ENCODE peak calls at places on chromosome 1, in eight cellular contexts. C is choroid plexus epithelial cell, E is fibroblast of pulmonary artery, T is NCI-H1694 treated with DMSO at 0.1 percent for 48 hours, K is NCI-H460, S is H4, X is adipocyte, Z is nephron progenitor cell. J is an unnamed sample.

GRCh38 chr1:94873520-94874351 is 53.2 kb downstream of the CNN3 start:
- DNase-seq in C (peak), E (peak), T (peak), Z (no peak), X (peak), K (no peak), S (no peak), J (no peak)

GRCh38 chr1:27672750-27673112 is 739 bp upstream of the IFI6 start:
- DNase-seq in C (peak), E (peak), S (no peak), X (peak), Z (no peak), K (no peak), T (no peak), J (no peak)

GRCh38 chr1:57307382-57307781 is 116.5 kb downstream of the DAB1 start:
- DNase-seq in Z (no peak), S (peak), X (no peak), T (no peak), K (no peak), C (no peak), E (no peak), J (no peak)

GRCh38 chr1:84069236-84069845 is 70.4 kb upstream of the TTLL7 start:
- DNase-seq in K (no peak), C (no peak), X (no peak), T (no peak), Z (no peak), S (no peak), E (no peak), J (peak)

GRCh38 chr1:215749423-215749822 is 182.3 kb downstream of the KCTD3 start:
- DNase-seq in C (peak), T (no peak), Z (no peak), K (no peak), X (peak), E (peak), S (no peak), J (no peak)

GRCh38 chr1:20711285-20712209 is 6.3 kb downstream of the KIF17 start:
- DNase-seq in S (no peak), E (no peak), K (no peak), C (no peak), T (no peak), X (no peak), Z (peak), J (peak)

GRCh38 chr1:162861101-162861500 is at the start of gene CCDC190:
- DNase-seq in X (no peak), T (no peak), E (peak), C (peak), K (no peak), S (no peak), Z (no peak), J (no peak)

GRCh38 chr1:196723325-196724185 is 51.1 kb upstream of the CFHR3 start:
- DNase-seq in K (peak), X (peak), E (no peak), Z (peak), T (peak), S (peak), C (peak), J (peak)

GRCh38 chr1:25082216-25082899 is 149.9 kb downstream of the SYF2 start:
- DNase-seq in Z (no peak), S (no peak), E (no peak), C (no peak), T (no peak), X (no peak), K (no peak), J (no peak)

GRCh38 chr1:160085686-160086089 is 4.3 kb downstream of the KCNJ9 start:
- DNase-seq in E (peak), C (peak), K (peak), T (peak), X (peak), S (peak), Z (peak), J (peak)

GRCh38 chr1:85321237-85321964 is 45.0 kb upstream of the BCL10 start:
- DNase-seq in Z (no peak), X (no peak), C (peak), T (no peak), E (no peak), S (peak), K (no peak), J (no peak)

GRCh38 chr1:151612506-151613274 is 840 bp downstream of the SNX27 start:
- DNase-seq in X (peak), T (peak), C (peak), Z (peak), E (peak), S (no peak), K (no peak), J (peak)

GRCh38 chr1:101219919-101220695 is 16.7 kb upstream of the S1PR1 start:
- DNase-seq in S (no peak), Z (no peak), C (peak), E (peak), X (no peak), T (no peak), K (no peak), J (no peak)

GRCh38 chr1:190001187-190001586 is 476.5 kb downstream of the BRINP3 start:
- DNase-seq in K (peak), C (peak), X (no peak), Z (no peak), S (peak), E (peak), T (no peak), J (no peak)

GRCh38 chr1:152622803-152623202 is at the start of gene LCE3A:
- DNase-seq in C (no peak), K (no peak), Z (no peak), S (peak), X (no peak), T (no peak), E (no peak), J (no peak)

GRCh38 chr1:55049914-55050278 is 10.5 kb downstream of the PCSK9 start:
- DNase-seq in Z (no peak), E (peak), S (no peak), T (peak), K (no peak), C (peak), X (no peak), J (no peak)

GRCh38 chr1:75392278-75392677 is 218.6 kb downstream of the SLC44A5 start:
- DNase-seq in K (no peak), E (no peak), Z (no peak), S (no peak), C (no peak), T (no peak), X (no peak), J (no peak)

GRCh38 chr1:228226956-228227791 is 19.3 kb downstream of the OBSCN start:
- DNase-seq in K (no peak), X (peak), T (peak), E (peak), S (no peak), Z (no peak), C (peak), J (no peak)

GRCh38 chr1:232459826-232460225 is 170.1 kb downstream of the SIPA1L2 start:
- DNase-seq in S (no peak), E (no peak), T (no peak), C (no peak), X (no peak), K (no peak), Z (no peak), J (peak)

GRCh38 chr1:151005729-151006330 is 872 bp downstream of the MINDY1 start:
- DNase-seq in E (no peak), X (peak), K (no peak), C (no peak), T (no peak), Z (no peak), S (no peak), J (no peak)

GRCh38 chr1:54567961-54568360 is 19.9 kb downstream of the ACOT11 start:
- DNase-seq in C (peak), K (no peak), X (peak), T (no peak), S (no peak), Z (no peak), E (peak), J (no peak)

GRCh38 chr1:116123837-116124533 is 12.8 kb downstream of the MAB21L3 start:
- DNase-seq in X (no peak), T (no peak), Z (no peak), E (no peak), K (no peak), C (no peak), S (no peak), J (no peak)

GRCh38 chr1:29310616-29311180 is 74.4 kb downstream of the PTPRU start:
- DNase-seq in S (no peak), X (no peak), Z (no peak), K (no peak), T (no peak), C (no peak), E (no peak), J (no peak)

GRCh38 chr1:228770779-228771223 is 35.5 kb downstream of the RHOU start:
- DNase-seq in K (no peak), X (no peak), Z (no peak), E (no peak), S (no peak), T (peak), C (no peak), J (no peak)

J was measured in neural progenitor cell.